ENCODE peak calls at places on chromosomes 4 and X, in nine cellular contexts. M is H9; T is cardiac muscle cell; J is activated naive CD4-positive, alpha-beta T cell treated with anti-CD3 and anti-CD28 coated beads for 36 hours; B is Caki2; G is effector memory CD4-positive, alpha-beta T cell; D is H4; E is HS-5; S is NCI-H510A treated with DMSO at 0.1 percent for 48 hours. I is an unnamed sample.

GRCh38 chrX:22666441-22666840 is 333.3 kb upstream of the DDX53 start:
- DNase-seq in M (peak; percentile 71), T (peak; percentile 60), E (no peak), S (no peak), B (no peak), J (peak; percentile 4), D (peak; percentile 29), G (no peak), I (no peak)

GRCh38 chr4:155005395-155006087 is 202.9 kb upstream of the NPY2R start:
- DNase-seq in E (peak; percentile 68), T (peak; percentile 82), G (no peak), S (no peak), J (no peak), B (no peak), M (no peak), D (peak; percentile 79), I (no peak)

GRCh38 chr4:6688879-6689505 is 4.7 kb upstream of the S100P start:
- DNase-seq in D (peak; percentile 98), S (no peak), B (peak; percentile 88), J (peak; percentile 89), E (peak; percentile 60), M (peak; percentile 81), G (peak; percentile 62), T (peak; percentile 95), I (peak; percentile 39)

GRCh38 chr4:183377491-183377890 is 55.3 kb upstream of the CLDN24 start:
- DNase-seq in B (no peak), J (no peak), S (no peak), E (no peak), G (no peak), T (no peak), D (no peak), M (no peak), I (no peak)

GRCh38 chrX:46683023-46683422 is 75.9 kb downstream of the SLC9A7 start:
- DNase-seq in M (no peak), J (no peak), G (no peak), B (no peak), E (no peak), T (no peak), D (no peak), S (no peak), I (no peak)

GRCh38 chr4:189861101-189861500 is 79.6 kb upstream of the FRG1 start:
- DNase-seq in E (no peak), J (no peak), B (no peak), G (no peak), T (no peak), S (no peak), D (no peak), M (no peak), I (no peak)

GRCh38 chr4:116926631-116927295 is 158.6 kb downstream of the TRAM1L1 start:
- DNase-seq in M (no peak), T (no peak), J (no peak), G (no peak), S (no peak), B (no peak), E (no peak), D (no peak), I (no peak)

GRCh38 chr4:107824367-107825071 is at the start of gene SGMS2:
- DNase-seq in G (no peak), D (peak; percentile 86), S (peak; percentile 18), M (peak; percentile 69), J (peak; percentile 85), E (peak; percentile 67), B (peak; percentile 89), T (peak; percentile 92), I (peak; percentile 39)

GRCh38 chr4:48329976-48330375 is 11.4 kb upstream of the SLAIN2 start:
- DNase-seq in T (peak; percentile 85), S (no peak), M (no peak), B (peak; percentile 13), D (peak; percentile 80), J (no peak), G (no peak), E (no peak), I (no peak)

GRCh38 chr4:98778206-98778605 is 119.8 kb upstream of the TSPAN5 start:
- DNase-seq in E (peak; percentile 2), S (no peak), G (no peak), J (no peak), B (peak; percentile 4), T (peak; percentile 89), D (peak; percentile 85), M (no peak), I (no peak)

GRCh38 chr4:68079918-68080317 is 49.8 kb downstream of the TMPRSS11F start:
- DNase-seq in T (no peak), E (no peak), D (no peak), J (no peak), S (no peak), M (no peak), B (no peak), G (no peak), I (no peak)

GRCh38 chr4:127549521-127549920 is 83.2 kb upstream of the INTU start:
- DNase-seq in S (no peak), J (no peak), E (peak; percentile 5), B (peak; percentile 27), M (no peak), D (no peak), G (no peak), T (peak; percentile 1), I (no peak)

I was measured in neural crest cell.